ENCODE peak calls at places on chromosomes 16 and 17, in five cellular contexts. W, I, L, H and Q are unnamed samples.

GRCh38 chr16:78478267-78478821 is 378.9 kb downstream of the WWOX start:
- DNase-seq in W (no peak), I (peak; percentile 19), H (no peak), L (no peak), Q (no peak)

GRCh38 chr16:8567355-8568230 is 22.7 kb downstream of the TMEM114 start:
- DNase-seq in W (peak; percentile 97), L (peak; percentile 78), H (peak; percentile 94), I (peak; percentile 85), Q (peak; percentile 94)

GRCh38 chr16:75169899-75170405 is 21.6 kb downstream of the ZFP1 start:
- DNase-seq in H (no peak), I (no peak), L (no peak), W (no peak), Q (no peak)

GRCh38 chr17:36475346-36475970 is 11.0 kb upstream of the ZNHIT3 start:
- DNase-seq in H (no peak), W (no peak), L (no peak), I (no peak), Q (no peak)

GRCh38 chr17:41116292-41116691 is 1.9 kb downstream of the KRTAP4-11 start:
- DNase-seq in L (no peak), I (no peak), W (no peak), H (no peak), Q (no peak)

GRCh38 chr16:23435500-23435899 is 17.5 kb downstream of the COG7 start:
- DNase-seq in H (peak; percentile 49), W (peak; percentile 77), I (peak; percentile 67), L (peak; percentile 65), Q (peak; percentile 60)

GRCh38 chr16:15653227-15653626 is 3.2 kb downstream of the NDE1 start:
- DNase-seq in W (peak; percentile 58), I (no peak), H (no peak), L (no peak), Q (no peak)

GRCh38 chr16:75105306-75106061 is 11.1 kb downstream of the LDHD start:
- DNase-seq in H (no peak), W (no peak), I (peak; percentile 84), L (no peak), Q (no peak)

GRCh38 chr17:61495161-61495857 is 43.1 kb downstream of the TBX4 start:
- DNase-seq in H (peak; percentile 93), L (peak; percentile 27), W (no peak), I (no peak), Q (no peak)

GRCh38 chr17:39196820-39197331 is 593 bp downstream of the CACNB1 start:
- DNase-seq in L (no peak), W (no peak), I (peak; percentile 89), H (no peak), Q (no peak)

GRCh38 chr17:7294614-7295153 is at the start of gene YBX2:
- DNase-seq in W (no peak), L (peak; percentile 35), I (peak; percentile 97), H (peak; percentile 48), Q (peak; percentile 72)

GRCh38 chr17:40443196-40443987 is at the start of gene IGFBP4:
- DNase-seq in I (peak; percentile 92), W (peak; percentile 69), H (no peak), L (peak; percentile 85), Q (no peak)

GRCh38 chr17:4900231-4901107 is 1.1 kb downstream of the C17orf107 start:
- DNase-seq in H (no peak), W (no peak), I (no peak), L (no peak), Q (no peak)

GRCh38 chr17:18955009-18955408 is 3.0 kb downstream of the SLC5A10 start:
- DNase-seq in H (no peak), W (no peak), I (no peak), L (no peak), Q (no peak)

GRCh38 chr16:22217890-22218730 is 12.0 kb downstream of the EEF2K start:
- DNase-seq in W (no peak), L (peak; percentile 73), H (no peak), I (no peak), Q (no peak)

GRCh38 chr17:27891841-27892240 is 1.3 kb downstream of the LYRM9 start:
- DNase-seq in L (no peak), I (no peak), H (no peak), W (no peak), Q (no peak)

GRCh38 chr16:19415918-19416317 is 1.8 kb upstream of the TMC5 start:
- DNase-seq in W (no peak), L (no peak), H (no peak), I (no peak), Q (no peak)

GRCh38 chr17:78597923-78598545 is 20.8 kb upstream of the DNAH17 start:
- DNase-seq in W (no peak), H (no peak), L (no peak), I (no peak), Q (no peak)

GRCh38 chr16:89565506-89566372 is 5.3 kb downstream of the RPL13 start:
- DNase-seq in I (peak; percentile 84), L (peak; percentile 62), H (peak; percentile 69), W (peak; percentile 57), Q (peak; percentile 64)

GRCh38 chr17:42272576-42272975 is 3.6 kb downstream of the STAT5B start:
- DNase-seq in I (no peak), W (no peak), L (no peak), H (no peak), Q (no peak)

GRCh38 chr16:85902366-85903155 is 3.6 kb downstream of the IRF8 start:
- DNase-seq in W (no peak), H (no peak), I (no peak), L (no peak), Q (no peak)

GRCh38 chr17:79835953-79836951 is 3.0 kb downstream of the CBX4 start:
- DNase-seq in L (peak; percentile 86), I (no peak), W (no peak), H (peak; percentile 42), Q (peak; percentile 94)

GRCh38 chr17:79011451-79012147 is 2.0 kb upstream of the CANT1 start:
- DNase-seq in L (no peak), H (peak; percentile 57), W (no peak), I (no peak), Q (no peak)

GRCh38 chr17:37200497-37200896 is 175.3 kb upstream of the C17orf78 start:
- DNase-seq in H (no peak), L (no peak), W (no peak), I (no peak), Q (no peak)

GRCh38 chr17:57578608-57578990 is 166.5 kb downstream of the CCDC182 start:
- DNase-seq in L (no peak), I (no peak), H (no peak), W (no peak), Q (no peak)

GRCh38 chr16:72195609-72196008 is 23.7 kb upstream of the PMFBP1 start:
- DNase-seq in I (peak; percentile 58), L (no peak), W (no peak), H (no peak), Q (no peak)

GRCh38 chr17:29747660-29748059 is 124.9 kb upstream of the CORO6 start:
- DNase-seq in L (no peak), I (peak; percentile 50), W (no peak), H (no peak), Q (no peak)

GRCh38 chr16:12340151-12340733 is 363.7 kb downstream of the SNX29 start:
- DNase-seq in I (no peak), W (peak; percentile 74), H (peak; percentile 55), L (peak; percentile 46), Q (no peak)

GRCh38 chr16:12339686-12340085 is 363.2 kb downstream of the SNX29 start:
- DNase-seq in H (no peak), I (no peak), L (no peak), W (no peak), Q (no peak)

GRCh38 chr16:12332553-12332952 is 356.0 kb downstream of the SNX29 start:
- DNase-seq in W (no peak), L (no peak), I (no peak), H (no peak), Q (no peak)

GRCh38 chr16:12337776-12338655 is 361.5 kb downstream of the SNX29 start:
- DNase-seq in I (no peak), L (no peak), W (no peak), H (no peak), Q (no peak)

GRCh38 chr16:12336158-12336557 is 359.6 kb downstream of the SNX29 start:
- DNase-seq in I (no peak), L (no peak), W (no peak), H (no peak), Q (no peak)
- H3K4me1 ChIP-seq in I (no peaks in the 10 kb centered on the region), L (no peaks in the 10 kb centered on the region), W (peaks cover under 1% of the 10 kb centered on the region), H (peaks cover 12% of the 10 kb centered on the region), Q (peaks cover 2% of the 10 kb centered on the region)

GRCh38 chr17:10196936-10197335 is 1.5 kb downstream of the GAS7 start:
- DNase-seq in H (no peak), W (no peak), I (no peak), L (no peak), Q (no peak)
- H3K4me3 ChIP-seq in H (no peak overlapping the region), W (no peak overlapping the region), I (no peak overlapping the region), L (no peak overlapping the region), Q (peak overlapping the region; percentile 86)

GRCh38 chr17:49908782-49909714 is 59.9 kb upstream of the DLX4 start:
- DNase-seq in I (no peak), L (no peak), W (no peak), H (no peak), Q (no peak)

GRCh38 chr17:49913226-49914095 is 55.5 kb upstream of the DLX4 start:
- DNase-seq in H (peak; percentile 23), W (no peak), L (peak; percentile 48), I (no peak), Q (no peak)

GRCh38 chr17:49910858-49911204 is 58.2 kb upstream of the DLX4 start:
- DNase-seq in W (no peak), L (no peak), I (no peak), H (no peak), Q (no peak)

GRCh38 chr17:49907279-49907678 is 59.4 kb upstream of the TAC4 start:
- DNase-seq in I (no peak), W (no peak), H (no peak), L (no peak), Q (no peak)

GRCh38 chr17:49910094-49910857 is 58.7 kb upstream of the DLX4 start:
- DNase-seq in L (peak; percentile 28), W (no peak), H (no peak), I (peak; percentile 73), Q (no peak)
- TF ChIP-seq YY1 in L (no peak), W (no peak), H (no peak), I (no peak), Q (no peak)

GRCh38 chr16:76959166-76959565 is 231.8 kb upstream of the MON1B start:
- DNase-seq in W (no peak), I (no peak), L (no peak), H (no peak), Q (no peak)

GRCh38 chr16:76963614-76964315 is 227.2 kb upstream of the MON1B start:
- DNase-seq in I (no peak), H (no peak), L (no peak), W (no peak), Q (no peak)

GRCh38 chr16:76970087-76970744 is 220.8 kb upstream of the MON1B start:
- DNase-seq in W (no peak), H (no peak), L (no peak), I (no peak), Q (no peak)

DNA sequence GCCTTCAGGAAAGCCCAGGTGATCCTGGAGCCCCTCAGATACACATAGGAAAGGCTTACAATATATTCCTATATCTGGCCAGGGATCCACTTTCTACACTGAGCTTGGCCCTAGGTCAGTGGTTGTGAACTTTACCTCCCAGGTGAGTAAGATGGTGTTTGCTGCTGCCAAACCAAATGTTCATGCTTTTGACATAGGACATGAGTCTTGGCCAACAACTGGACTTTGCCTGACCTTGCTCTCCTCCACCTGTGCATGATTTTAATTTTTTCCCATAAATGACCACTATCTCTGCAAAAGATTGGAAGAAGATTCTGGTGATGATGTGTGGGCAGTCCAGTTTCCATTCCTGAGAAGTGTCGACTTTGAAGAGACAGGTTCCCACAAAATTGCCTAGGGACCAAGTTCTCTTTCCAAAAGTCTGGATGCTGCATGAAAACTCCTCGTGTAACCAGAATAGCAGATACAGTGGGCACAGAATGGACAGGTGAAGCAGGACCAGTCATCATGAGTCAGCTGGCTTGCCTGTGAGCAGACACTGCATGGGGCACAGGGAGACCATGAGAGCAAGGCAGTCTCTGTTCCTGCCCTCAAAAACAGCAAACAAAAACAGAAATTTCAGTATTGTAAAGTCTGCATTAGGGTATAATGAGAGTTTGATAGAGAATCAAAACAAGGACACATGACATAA is 226.4 kb upstream of the MON1B start:
- DNase-seq in H (no peak), W (no peak), L (no peak), I (no peak), Q (no peak)
- H3K4me1 ChIP-seq in H (no peaks in the 10 kb centered on the region), W (no peaks in the 10 kb centered on the region), L (no peaks in the 10 kb centered on the region), I (peaks cover 2% of the 10 kb centered on the region), Q (no peaks in the 10 kb centered on the region)